ENCODE peak calls at places on chromosomes 11 and 22, in four cellular contexts. M is H1, F is HepG2, X is K562. W is an unnamed sample.

GRCh38 chr22:20427945-20428417 is 9.6 kb downstream of the SCARF2 start:
- DNase-seq in M (no peak), F (no peak), X (no peak), W (no peak)

GRCh38 chr22:42174062-42174461 is 43.5 kb upstream of the CYP2D6 start:
- DNase-seq in M (no peak), F (no peak), X (no peak), W (no peak)

GRCh38 chr11:114259551-114259983 is 36.6 kb upstream of the NNMT start:
- DNase-seq in M (no peak), F (no peak), X (no peak), W (no peak)

GRCh38 chr11:110026823-110027626 is 66.2 kb upstream of the ZC3H12C start:
- DNase-seq in M (no peak), F (no peak), X (no peak), W (no peak)

GRCh38 chr22:19981171-19981960 is 35.3 kb downstream of the ARVCF start:
- DNase-seq in M (no peak), F (no peak), X (no peak), W (no peak)

GRCh38 chr22:32951081-32951806 is 106.9 kb downstream of the SYN3 start:
- DNase-seq in M (peak), F (no peak), X (peak), W (no peak)

GRCh38 chr11:126362879-126363655 is 7.6 kb downstream of the ST3GAL4 start:
- DNase-seq in M (no peak), F (no peak), X (no peak), W (no peak)

GRCh38 chr22:37472418-37473006 is 13.7 kb downstream of the MFNG start:
- DNase-seq in M (no peak), F (peak), X (peak), W (no peak)

GRCh38 chr22:45290410-45290936 is 5.7 kb downstream of the UPK3A start:
- DNase-seq in M (no peak), F (no peak), X (no peak), W (no peak)

GRCh38 chr11:67351275-67352005 is 1.9 kb downstream of the POLD4 start:
- DNase-seq in M (no peak), F (no peak), X (peak), W (peak)

GRCh38 chr11:8038393-8038792 is 42.6 kb upstream of the TUB start:
- DNase-seq in M (no peak), F (no peak), X (no peak), W (no peak)

GRCh38 chr11:35491231-35491871 is 34.1 kb downstream of the PAMR1 start:
- DNase-seq in M (no peak), F (no peak), X (no peak), W (no peak)

GRCh38 chr22:37561209-37562048 is 1.1 kb downstream of the CDC42EP1 start:
- DNase-seq in M (peak), F (peak), X (peak), W (peak)

GRCh38 chr11:64710418-64711137 is 12.4 kb downstream of the NRXN2 start:
- DNase-seq in M (no peak), F (no peak), X (no peak), W (no peak)

GRCh38 chr11:75760710-75761493 is 7.7 kb upstream of the DGAT2 start:
- DNase-seq in M (no peak), F (no peak), X (no peak), W (peak)

GRCh38 chr22:46934746-46935491 is 172.5 kb downstream of the TBC1D22A start:
- DNase-seq in M (no peak), F (peak), X (peak), W (peak)

GRCh38 chr11:67656278-67656922 is 5.9 kb upstream of the ACY3 start:
- DNase-seq in M (no peak), F (no peak), X (no peak), W (peak)

GRCh38 chr11:59173080-59173963 is 1.4 kb downstream of the DTX4 start:
- DNase-seq in M (no peak), F (peak), X (no peak), W (no peak)

GRCh38 chr11:34275486-34275885 is 82.3 kb downstream of the ABTB2 start:
- DNase-seq in M (no peak), F (no peak), X (no peak), W (no peak)

GRCh38 chr11:125076378-125076945 is 13.4 kb downstream of the SLC37A2 start:
- DNase-seq in M (no peak), F (no peak), X (no peak), W (no peak)

GRCh38 chr11:64538501-64538951 is 52.5 kb upstream of the SLC22A12 start:
- DNase-seq in M (no peak), F (no peak), X (no peak), W (no peak)

GRCh38 chr22:20748820-20749428 is 25.0 kb upstream of the SERPIND1 start:
- DNase-seq in M (no peak), F (no peak), X (no peak), W (peak)

GRCh38 chr22:41603873-41604332 is 14.3 kb upstream of the PMM1 start:
- DNase-seq in M (no peak), F (no peak), X (peak), W (no peak)

GRCh38 chr11:48210052-48210451 is 6.6 kb upstream of the OR4B1 start:
- DNase-seq in M (no peak), F (peak), X (no peak), W (no peak)

GRCh38 chr11:48207881-48208280 is 8.7 kb upstream of the OR4B1 start:
- DNase-seq in M (no peak), F (no peak), X (no peak), W (no peak)
- TF ChIP-seq JUN in M (no peak), F (no peak), X (no peak), W (no peak)

GRCh38 chr22:39136317-39136716 is 16.2 kb downstream of the CBX7 start:
- DNase-seq in M (no peak), F (no peak), X (no peak), W (no peak)
- H3K9ac ChIP-seq in M (no peak), F (no peak), X (no peak), W (no peak)

GRCh38 chr11:69174841-69175240 is 19.1 kb downstream of the SMIM38 start:
- DNase-seq in M (no peak), F (no peak), X (no peak), W (no peak)
- H3K4me2 ChIP-seq in M (no peak), F (peak), X (no peak), W (no peak)

GRCh38 chr11:71542382-71542781 is 4.6 kb downstream of the KRTAP5-8 start:
- DNase-seq in M (no peak), F (no peak), X (no peak), W (no peak)
- TF ChIP-seq JUN in M (no peak), F (no peak), X (no peak), W (no peak)

GRCh38 chr11:2143652-2144548 is 4.7 kb upstream of the IGF2 start:
- DNase-seq in M (no peak), F (no peak), X (peak), W (no peak)
- H3K9ac ChIP-seq in M (no peak), F (no peak), X (no peak), W (no peak)

GRCh38 chr22:48974443-48975251 is 853.0 kb downstream of the BRD1 start:
- DNase-seq in M (no peak), F (no peak), X (no peak), W (no peak)

GRCh38 chr22:48976556-48977535 is 850.8 kb downstream of the BRD1 start:
- DNase-seq in M (no peak), F (peak), X (no peak), W (no peak)

GRCh38 chr22:48973694-48974041 is 854.0 kb downstream of the BRD1 start:
- DNase-seq in M (no peak), F (no peak), X (no peak), W (no peak)

GRCh38 chr22:48975886-48976285 is 851.8 kb downstream of the BRD1 start:
- DNase-seq in M (no peak), F (no peak), X (no peak), W (no peak)

GRCh38 chr22:48975252-48975780 is 852.4 kb downstream of the BRD1 start:
- DNase-seq in M (no peak), F (no peak), X (no peak), W (no peak)
- H3K4me2 ChIP-seq in M (no peak), F (no peak), X (no peak), W (no peak)